ENCODE peak calls at places on chromosome 2, in nine cellular contexts. P, I, Q, E, B, U, A, W and R are unnamed samples.
A peak's percentile ranks its signal among the peaks of the same experiment; 100 is the strongest.

GRCh38 chr2:72722492-72723090 is 103.2 kb downstream of the EXOC6B start:
- DNase-seq in E (no peak), W (no peak), I (no peak), P (no peak), U (peak; percentile 41), B (no peak), A (no peak), Q (peak; percentile 72), R (no peak)

GRCh38 chr2:15047184-15047583 is 414.7 kb downstream of the LRATD1 start:
- DNase-seq in Q (no peak), A (no peak), E (no peak), B (no peak), W (no peak), P (no peak), U (no peak), I (no peak), R (no peak)

GRCh38 chr2:54438271-54438670 is 17.9 kb upstream of the SPTBN1 start:
- DNase-seq in A (no peak), E (peak; percentile 58), W (no peak), B (no peak), Q (no peak), U (no peak), P (no peak), I (no peak), R (no peak)

GRCh38 chr2:223692227-223692947 is 90.2 kb upstream of the SCG2 start:
- DNase-seq in B (peak; percentile 59), P (no peak), U (peak; percentile 78), W (peak; percentile 25), A (peak; percentile 37), E (no peak), Q (peak; percentile 65), I (peak; percentile 20), R (peak; percentile 64)

GRCh38 chr2:43222472-43223146 is 3.8 kb downstream of the ZFP36L2 start:
- DNase-seq in P (no peak), U (peak; percentile 54), B (no peak), W (no peak), Q (no peak), A (no peak), E (no peak), I (no peak), R (no peak)

GRCh38 chr2:165105911-165106310 is 97.9 kb downstream of the SCN3A start:
- DNase-seq in I (no peak), E (no peak), W (peak; percentile 1), Q (no peak), U (peak; percentile 62), A (no peak), B (peak; percentile 54), P (no peak), R (no peak)

GRCh38 chr2:66985901-66986300 is 411.2 kb upstream of the ETAA1 start:
- DNase-seq in A (no peak), W (no peak), P (no peak), I (no peak), B (no peak), Q (no peak), E (no peak), U (no peak), R (no peak)

GRCh38 chr2:218002103-218002502 is 692 bp downstream of the TNS1 start:
- DNase-seq in W (no peak), U (no peak), Q (no peak), I (no peak), B (no peak), P (no peak), E (no peak), A (no peak), R (no peak)

GRCh38 chr2:170030040-170030439 is 147.9 kb upstream of the MYO3B start:
- DNase-seq in A (no peak), E (no peak), I (no peak), U (no peak), B (no peak), P (no peak), W (no peak), Q (no peak), R (no peak)

GRCh38 chr2:522776-523175 is 154.4 kb downstream of the TMEM18 start:
- DNase-seq in I (no peak), W (no peak), Q (no peak), E (no peak), A (no peak), U (no peak), B (no peak), P (no peak), R (no peak)

GRCh38 chr2:239152239-239152915 is 248.4 kb downstream of the HDAC4 start:
- DNase-seq in A (no peak), P (no peak), U (no peak), E (no peak), W (no peak), B (no peak), I (no peak), Q (no peak), R (no peak)

GRCh38 chr2:192480984-192481383 is 286.3 kb upstream of the TMEFF2 start:
- DNase-seq in E (no peak), I (no peak), U (no peak), Q (no peak), W (no peak), B (no peak), A (no peak), P (no peak), R (no peak)

GRCh38 chr2:168565112-168565511 is 109.0 kb downstream of the CERS6 start:
- DNase-seq in A (no peak), B (peak; percentile 90), P (no peak), E (no peak), U (peak; percentile 94), Q (peak; percentile 71), W (peak; percentile 7), I (no peak), R (no peak)

GRCh38 chr2:234960091-234961088 is 8.6 kb downstream of the SH3BP4 start:
- DNase-seq in E (no peak), Q (peak; percentile 81), B (no peak), W (no peak), U (peak; percentile 59), I (no peak), P (no peak), A (no peak), R (no peak)

GRCh38 chr2:157789933-157790511 is 86.1 kb downstream of the ACVR1 start:
- DNase-seq in B (no peak), A (no peak), E (peak; percentile 81), Q (no peak), I (no peak), U (no peak), P (no peak), W (no peak), R (no peak)

GRCh38 chr2:234722176-234722575 is 225.3 kb upstream of the ARL4C start:
- DNase-seq in E (no peak), B (no peak), A (no peak), Q (peak; percentile 16), I (no peak), U (peak; percentile 13), W (no peak), P (no peak), R (no peak)

GRCh38 chr2:128494640-128495321 is 176.1 kb upstream of the HS6ST1 start:
- DNase-seq in W (no peak), E (peak; percentile 80), P (no peak), B (no peak), I (no peak), A (no peak), U (no peak), Q (no peak), R (no peak)

GRCh38 chr2:760001-760400 is 82.8 kb upstream of the TMEM18 start:
- DNase-seq in E (no peak), A (no peak), U (no peak), P (no peak), W (no peak), Q (no peak), B (no peak), I (no peak), R (no peak)

GRCh38 chr2:88329815-88330603 is 122.5 kb downstream of the FOXI3 start:
- DNase-seq in E (no peak), W (no peak), I (peak; percentile 40), A (no peak), Q (peak; percentile 48), U (peak; percentile 13), P (no peak), B (peak; percentile 75), R (no peak)

GRCh38 chr2:73264332-73264606 is 20.0 kb downstream of the FBXO41 start:
- DNase-seq in P (no peak), E (no peak), W (no peak), U (no peak), A (no peak), I (no peak), B (no peak), Q (no peak), R (no peak)

GRCh38 chr2:112866128-112866835 is 29.7 kb upstream of the IL1B start:
- DNase-seq in I (no peak), Q (no peak), B (no peak), U (no peak), A (no peak), W (no peak), P (no peak), E (no peak), R (no peak)

GRCh38 chr2:231640229-231640628 is 47.6 kb downstream of the TEX44 start:
- DNase-seq in Q (no peak), E (no peak), I (no peak), B (no peak), A (no peak), W (no peak), P (no peak), U (no peak), R (no peak)

GRCh38 chr2:43855292-43855691 is 16.5 kb downstream of the ABCG8 start:
- DNase-seq in P (no peak), U (no peak), A (no peak), I (no peak), B (no peak), W (no peak), Q (no peak), E (no peak), R (peak; percentile 47)

GRCh38 chr2:67649331-67650071 is 252.4 kb downstream of the ETAA1 start:
- DNase-seq in E (peak; percentile 23), Q (peak; percentile 29), I (no peak), W (no peak), B (peak; percentile 34), P (no peak), A (no peak), U (no peak), R (no peak)

GRCh38 chr2:167190053-167190452 is 301.8 kb downstream of the XIRP2 start:
- DNase-seq in I (no peak), U (peak; percentile 19), B (peak; percentile 46), P (no peak), Q (peak; percentile 77), A (no peak), E (peak; percentile 33), W (no peak), R (no peak)

GRCh38 chr2:207528980-207529329 is 807 bp upstream of the CREB1 start:
- DNase-seq in B (peak; percentile 57), E (no peak), A (peak; percentile 55), Q (peak; percentile 41), P (no peak), U (peak; percentile 63), I (no peak), W (peak; percentile 51), R (no peak)

GRCh38 chr2:219500135-219500534 is 1.4 kb downstream of the GMPPA start:
- DNase-seq in Q (peak; percentile 47), A (no peak), W (no peak), B (peak; percentile 15), P (no peak), I (no peak), U (peak; percentile 49), E (no peak), R (no peak)

GRCh38 chr2:18046558-18046957 is 168.1 kb downstream of the KCNS3 start:
- DNase-seq in B (peak; percentile 75), U (peak; percentile 55), W (peak; percentile 4), I (no peak), A (no peak), Q (peak; percentile 95), E (peak; percentile 3), P (no peak), R (no peak)

GRCh38 chr2:174951746-174952145 is 53.4 kb downstream of the CHN1 start:
- DNase-seq in W (no peak), Q (peak; percentile 9), E (no peak), A (no peak), P (no peak), I (no peak), U (peak; percentile 62), B (no peak), R (no peak)

GRCh38 chr2:99876956-99877355 is 265.4 kb downstream of the AFF3 start:
- DNase-seq in A (no peak), Q (no peak), I (no peak), U (no peak), W (no peak), P (no peak), E (no peak), B (no peak), R (no peak)